ENCODE peak calls at places on chromosomes 5 and 9, in five cellular contexts. Z is osteoblast, B is astrocyte, Q is upper lobe of right lung, F is neural progenitor cell. S is an unnamed sample.

GRCh38 chr9:126326228-126327015 is at the start of gene MVB12B:
- DNase-seq in F (peak), B (no peak), Q (peak), Z (peak), S (no peak)

GRCh38 chr5:111901303-111901702 is 144.3 kb upstream of the NREP start:
- DNase-seq in Z (no peak), B (no peak), Q (no peak), F (no peak), S (no peak)

GRCh38 chr5:56264417-56265025 is 31.4 kb upstream of the ANKRD55 start:
- DNase-seq in F (peak), B (no peak), Z (no peak), Q (no peak), S (no peak)

GRCh38 chr9:115328228-115328627 is 210.3 kb upstream of the TNC start:
- DNase-seq in B (peak), Q (no peak), Z (no peak), F (no peak), S (no peak)

GRCh38 chr9:109467936-109468335 is 30.2 kb downstream of the PTPN3 start:
- DNase-seq in Q (no peak), B (no peak), F (peak), Z (no peak), S (no peak)

GRCh38 chr5:36301858-36302603 is at the start of gene RANBP3L:
- DNase-seq in Q (no peak), Z (no peak), B (peak), F (peak), S (no peak)

GRCh38 chr9:4301971-4302427 is 2.1 kb upstream of the GLIS3 start:
- DNase-seq in F (no peak), B (peak), Z (peak), Q (no peak), S (no peak)

GRCh38 chr5:122311888-122312669 is at the start of gene SNCAIP:
- DNase-seq in Q (peak), F (peak), Z (peak), B (peak), S (no peak)

GRCh38 chr5:9864791-9865190 is 234.6 kb upstream of the TAS2R1 start:
- DNase-seq in F (no peak), B (no peak), Z (no peak), Q (no peak), S (no peak)

DNA sequence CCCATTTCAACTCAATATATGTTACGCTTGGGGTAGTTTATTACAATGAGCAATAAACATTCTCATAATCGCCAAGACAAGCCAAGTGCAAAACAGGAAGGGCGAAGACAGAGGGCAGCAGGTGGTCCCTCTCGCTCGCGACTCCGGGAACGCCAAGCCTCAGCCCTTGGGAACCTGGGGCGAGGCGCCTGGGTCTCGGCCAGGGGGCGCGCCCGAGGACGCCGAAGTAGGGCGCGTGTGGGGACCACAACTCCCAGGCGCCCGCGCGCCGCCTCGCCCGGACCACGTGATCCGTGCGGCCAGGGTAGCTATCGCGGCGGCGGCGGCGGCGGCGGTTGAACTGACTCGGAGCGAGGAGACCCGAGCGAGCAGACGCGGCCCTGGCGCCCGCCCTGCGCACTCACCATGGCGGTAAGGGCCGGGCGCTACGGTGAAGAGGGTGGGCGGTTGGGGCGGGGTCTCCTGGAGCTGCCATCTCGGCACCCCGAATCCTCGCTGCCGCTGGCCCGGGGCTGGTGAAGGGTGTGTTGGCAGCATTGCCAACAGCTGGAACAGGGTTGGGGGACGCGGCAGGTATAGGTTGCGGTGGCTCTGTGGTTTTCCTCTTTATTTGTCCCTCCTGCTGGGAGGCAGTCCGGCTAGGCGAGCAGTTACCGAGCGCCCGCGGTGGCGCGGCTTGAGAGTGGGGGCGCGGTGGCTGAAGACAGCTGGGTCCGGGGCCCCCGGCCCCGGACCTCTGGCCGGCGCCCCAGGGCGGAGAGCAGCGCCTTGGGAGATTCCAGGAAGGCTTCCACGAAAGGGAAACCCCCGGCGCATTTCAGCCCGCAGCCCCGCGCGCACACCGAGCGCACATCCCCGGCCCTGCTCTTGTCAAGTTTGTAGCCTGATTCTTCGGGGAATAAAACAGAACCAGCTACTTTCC is at the start of gene SLC31A2:
- DNase-seq in F (peak), Q (peak), Z (peak), B (peak), S (peak)
- H3K27ac ChIP-seq in F (no peak), Q (peak), Z (peak), B (peak), S (peak)

GRCh38 chr5:95728494-95729114 is 2.5 kb upstream of the RHOBTB3 start:
- DNase-seq in Q (no peak), Z (no peak), B (peak), F (no peak), S (no peak)
- H3K27ac ChIP-seq in Q (no peak), Z (peak), B (peak), F (no peak), S (peak)

GRCh38 chr5:58985311-58985710 is 402.4 kb downstream of the RAB3C start:
- DNase-seq in B (no peak), Q (no peak), F (peak), Z (peak), S (no peak)
- H3K27ac ChIP-seq in B (no peak), Q (no peak), F (no peak), Z (no peak), S (no peak)

GRCh38 chr9:94923333-94924089 is 197.0 kb downstream of the AOPEP start:
- DNase-seq in Q (no peak), Z (no peak), B (peak), F (peak), S (no peak)
- H3K27ac ChIP-seq in Q (peak), Z (peak), B (peak), F (peak), S (peak)

GRCh38 chr5:168778536-168778935 is 199.4 kb upstream of the PANK3 start:
- DNase-seq in B (no peak), Q (no peak), F (no peak), Z (no peak), S (no peak)

GRCh38 chr5:168779333-168779732 is 200.2 kb upstream of the PANK3 start:
- DNase-seq in Z (no peak), F (no peak), Q (no peak), B (no peak), S (no peak)

GRCh38 chr5:168782172-168782571 is 203.0 kb upstream of the PANK3 start:
- DNase-seq in Z (no peak), B (no peak), F (no peak), Q (no peak), S (no peak)

GRCh38 chr5:168777651-168778050 is 198.5 kb upstream of the PANK3 start:
- DNase-seq in Q (no peak), F (no peak), B (no peak), Z (no peak), S (no peak)

DNA sequence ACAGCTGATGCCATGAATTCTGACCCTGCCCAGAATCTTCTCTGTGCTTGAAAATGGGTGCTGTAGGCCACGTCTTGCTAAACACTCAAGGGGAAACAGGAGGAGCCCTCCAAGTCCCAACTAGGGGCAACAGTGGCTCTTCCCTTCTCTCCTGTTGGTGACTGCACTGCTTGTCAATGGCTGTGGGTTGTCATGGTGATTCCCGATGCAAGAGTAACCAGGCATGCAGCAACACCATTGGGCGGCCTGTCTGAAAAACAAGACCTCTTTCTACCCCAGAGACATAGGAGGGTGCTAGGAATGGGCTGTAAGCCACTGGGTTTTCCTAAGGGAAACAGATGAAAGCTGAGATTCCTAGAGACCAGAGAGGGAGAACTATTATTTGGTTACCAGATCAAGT is 201.7 kb upstream of the PANK3 start:
- DNase-seq in B (no peak), F (peak), Z (no peak), Q (no peak), S (no peak)
- H3K27ac ChIP-seq in B (no peak), F (no peak), Z (no peak), Q (no peak), S (no peak)

GRCh38 chr9:81588148-81588874 is 101.0 kb downstream of the TLE1 start:
- DNase-seq in Q (no peak), F (no peak), Z (peak), B (peak), S (no peak)
- H3K27ac ChIP-seq in Q (no peak), F (no peak), Z (peak), B (peak), S (peak)

S was measured in breast epithelium.